ENCODE peak calls at places on chromosome 13, in five cellular contexts. C is Peyer's patch, X is dorsolateral prefrontal cortex, O is left ventricle myocardium inferior, U is PC-9. L is an unnamed sample.

GRCh38 chr13:30222253-30222652 is 85.1 kb downstream of the KATNAL1 start:
- DNase-seq in C (no peak), X (no peak), O (no peak), U (no peak), L (no peak)

GRCh38 chr13:75800545-75800944 is 164.4 kb downstream of the LMO7 start:
- DNase-seq in C (no peak), X (no peak), O (no peak), U (no peak), L (no peak)

GRCh38 chr13:112959206-112959605 is 9.8 kb upstream of the MCF2L start:
- DNase-seq in C (no peak), X (peak), O (peak), U (no peak), L (no peak)

GRCh38 chr13:90997951-90998350 is 349.5 kb upstream of the MIR17HG start:
- DNase-seq in C (no peak), X (no peak), O (no peak), U (no peak), L (no peak)

GRCh38 chr13:94435604-94436226 is 43.8 kb downstream of the DCT start:
- DNase-seq in C (no peak), X (no peak), O (no peak), U (no peak), L (no peak)

GRCh38 chr13:20566917-20567755 is at the start of gene IFT88:
- DNase-seq in C (peak), X (peak), O (peak), U (peak), L (peak)

GRCh38 chr13:74325106-74325505 is 190.9 kb upstream of the KLF12 start:
- DNase-seq in C (no peak), X (peak), O (no peak), U (no peak), L (no peak)

GRCh38 chr13:35086667-35087066 is 144.6 kb downstream of the NBEA start:
- DNase-seq in C (no peak), X (no peak), O (no peak), U (no peak), L (no peak)

GRCh38 chr13:26529441-26529840 is 28.0 kb upstream of the WASF3 start:
- DNase-seq in C (no peak), X (no peak), O (peak), U (peak), L (no peak)

GRCh38 chr13:90732049-90732448 is 615.4 kb upstream of the MIR17HG start:
- DNase-seq in C (no peak), X (no peak), O (no peak), U (no peak), L (no peak)

GRCh38 chr13:79709526-79709925 is 228.6 kb downstream of the NDFIP2 start:
- DNase-seq in C (no peak), X (no peak), O (no peak), U (no peak), L (no peak)

GRCh38 chr13:93182406-93182805 is 44.2 kb upstream of the GPC6 start:
- DNase-seq in C (no peak), X (no peak), O (no peak), U (no peak), L (no peak)

GRCh38 chr13:111476197-111476596 is 155.8 kb downstream of the TEX29 start:
- DNase-seq in C (peak), X (no peak), O (no peak), U (no peak), L (peak)

GRCh38 chr13:20182231-20182846 is 10.4 kb downstream of the GJB2 start:
- DNase-seq in C (no peak), X (peak), O (no peak), U (peak), L (peak)

GRCh38 chr13:28735481-28736029 is 16.8 kb upstream of the SLC46A3 start:
- DNase-seq in C (no peak), X (no peak), O (no peak), U (no peak), L (peak)

GRCh38 chr13:112870062-112870352 is 99.0 kb upstream of the MCF2L start:
- DNase-seq in C (no peak), X (no peak), O (no peak), U (no peak), L (no peak)

GRCh38 chr13:65336106-65336603 is 1894.0 kb downstream of the PCDH9 start:
- DNase-seq in C (no peak), X (no peak), O (no peak), U (no peak), L (no peak)

GRCh38 chr13:98890186-98890585 is 87.7 kb downstream of the DOCK9 start:
- DNase-seq in C (no peak), X (peak), O (no peak), U (peak), L (no peak)

GRCh38 chr13:102033316-102033715 is 368.5 kb downstream of the FGF14 start:
- DNase-seq in C (no peak), X (no peak), O (no peak), U (no peak), L (no peak)

GRCh38 chr13:30880756-30881155 is 25.3 kb upstream of the MEDAG start:
- DNase-seq in C (no peak), X (no peak), O (no peak), U (no peak), L (peak)

GRCh38 chr13:99150575-99151370 is 49.9 kb upstream of the UBAC2 start:
- DNase-seq in C (no peak), X (no peak), O (no peak), U (peak), L (no peak)

GRCh38 chr13:113216165-113217056 is 7.0 kb downstream of the CUL4A start:
- DNase-seq in C (no peak), X (no peak), O (peak), U (peak), L (no peak)

GRCh38 chr13:97432232-97432916 is 1.6 kb upstream of the RAP2A start:
- DNase-seq in C (no peak), X (no peak), O (no peak), U (no peak), L (no peak)

GRCh38 chr13:29046588-29046987 is 226.4 kb downstream of the MTUS2 start:
- DNase-seq in C (no peak), X (no peak), O (no peak), U (no peak), L (no peak)

GRCh38 chr13:19362946-19363510 is 181.4 kb upstream of the TUBA3C start:
- DNase-seq in C (no peak), X (no peak), O (no peak), U (no peak), L (no peak)

GRCh38 chr13:97798836-97799235 is 154.6 kb upstream of the IPO5 start:
- DNase-seq in C (no peak), X (no peak), O (no peak), U (no peak), L (no peak)

GRCh38 chr13:103275079-103275478 is 208.9 kb upstream of the SLC10A2 start:
- DNase-seq in C (no peak), X (no peak), O (no peak), U (no peak), L (no peak)

GRCh38 chr13:24741016-24741662 is 22.8 kb upstream of the RNF17 start:
- DNase-seq in C (no peak), X (no peak), O (no peak), U (no peak), L (no peak)
- TF ChIP-seq CTCF in C (no peak), X (no peak), O (peak), U (peak), L (no peak)

GRCh38 chr13:106567421-106568224 is at the start of gene ARGLU1:
- DNase-seq in C (peak), X (peak), O (peak), U (peak), L (peak)

GRCh38 chr13:106568225-106569003 is 477 bp upstream of the ARGLU1 start:
- DNase-seq in C (no peak), X (no peak), O (no peak), U (no peak), L (no peak)

GRCh38 chr13:106569233-106570095 is 1.5 kb upstream of the ARGLU1 start:
- DNase-seq in C (no peak), X (no peak), O (no peak), U (no peak), L (no peak)

GRCh38 chr13:106573279-106573831 is 5.4 kb upstream of the ARGLU1 start:
- DNase-seq in C (no peak), X (no peak), O (no peak), U (no peak), L (no peak)

DNA sequence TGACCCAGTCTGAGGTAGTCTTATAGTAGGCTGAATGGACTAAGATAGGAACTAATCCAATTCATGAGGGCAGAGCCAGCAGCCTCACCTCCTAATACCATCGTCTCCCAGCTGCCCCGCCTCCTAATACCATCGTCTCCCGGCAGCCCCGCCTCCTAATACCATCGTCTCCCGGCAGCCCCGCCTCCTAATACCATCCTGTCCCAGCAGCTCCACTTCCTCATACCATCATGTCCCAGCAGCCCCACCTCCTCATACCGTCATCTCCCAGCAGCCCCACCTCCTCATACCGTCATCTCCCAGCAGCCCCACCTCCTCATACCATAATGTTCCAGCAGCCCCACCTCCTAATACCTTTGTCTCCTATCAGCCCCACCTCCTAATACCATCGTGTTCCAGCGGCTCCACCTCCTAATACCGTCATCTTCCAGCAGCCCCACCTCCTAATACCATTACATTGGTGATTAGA is 2.5 kb upstream of the ARGLU1 start:
- DNase-seq in C (peak), X (peak), O (peak), U (no peak), L (peak)
- H3K4me3 ChIP-seq in C (no peak), X (no peak), O (peak), U (no peak), L (no peak)

DNA sequence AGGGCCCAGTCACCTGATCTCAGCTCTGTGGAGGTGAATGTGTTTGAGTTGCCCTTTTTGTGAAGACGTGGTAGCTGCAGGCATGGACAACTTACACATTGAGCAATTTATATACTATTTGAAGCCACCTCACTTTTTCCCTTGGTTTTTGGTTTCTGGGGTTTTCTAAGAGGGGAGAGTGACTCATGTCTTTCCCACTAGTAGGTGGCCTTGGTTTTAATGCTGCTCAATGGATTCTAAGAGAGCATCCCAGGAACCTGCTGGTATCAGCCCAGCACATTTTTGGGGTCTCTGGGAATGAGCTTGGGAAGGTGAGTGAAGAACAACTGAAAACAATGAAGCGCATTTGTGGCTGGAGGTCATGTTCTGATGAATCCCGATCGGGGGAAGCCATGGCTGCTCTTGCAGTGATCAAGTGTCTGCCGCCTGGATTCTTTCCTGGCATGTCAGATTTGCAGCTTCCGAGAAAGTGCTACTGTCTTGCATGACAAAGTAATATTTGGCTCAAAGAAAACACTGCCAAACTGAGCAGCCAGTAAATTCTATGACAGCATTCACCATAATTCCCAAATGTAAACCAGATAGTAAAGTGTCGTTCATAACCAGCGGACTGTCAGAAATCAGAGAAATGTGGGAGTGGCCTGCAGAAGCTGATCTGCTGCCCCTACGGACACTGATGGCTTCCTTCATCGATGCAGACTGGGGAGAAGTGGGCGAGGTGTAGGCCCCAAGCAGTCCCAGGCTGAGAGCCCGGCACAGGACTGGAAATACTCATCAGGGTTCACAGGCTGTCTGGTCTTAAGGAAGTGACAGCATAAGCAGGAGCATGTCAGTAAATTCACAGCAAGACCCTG is 98.7 kb downstream of the COL4A2 start:
- DNase-seq in C (no peak), X (no peak), O (no peak), U (no peak), L (peak)
- H3K27ac ChIP-seq in C (no peak), X (no peak), O (peak), U (no peak), L (peak)

DNA sequence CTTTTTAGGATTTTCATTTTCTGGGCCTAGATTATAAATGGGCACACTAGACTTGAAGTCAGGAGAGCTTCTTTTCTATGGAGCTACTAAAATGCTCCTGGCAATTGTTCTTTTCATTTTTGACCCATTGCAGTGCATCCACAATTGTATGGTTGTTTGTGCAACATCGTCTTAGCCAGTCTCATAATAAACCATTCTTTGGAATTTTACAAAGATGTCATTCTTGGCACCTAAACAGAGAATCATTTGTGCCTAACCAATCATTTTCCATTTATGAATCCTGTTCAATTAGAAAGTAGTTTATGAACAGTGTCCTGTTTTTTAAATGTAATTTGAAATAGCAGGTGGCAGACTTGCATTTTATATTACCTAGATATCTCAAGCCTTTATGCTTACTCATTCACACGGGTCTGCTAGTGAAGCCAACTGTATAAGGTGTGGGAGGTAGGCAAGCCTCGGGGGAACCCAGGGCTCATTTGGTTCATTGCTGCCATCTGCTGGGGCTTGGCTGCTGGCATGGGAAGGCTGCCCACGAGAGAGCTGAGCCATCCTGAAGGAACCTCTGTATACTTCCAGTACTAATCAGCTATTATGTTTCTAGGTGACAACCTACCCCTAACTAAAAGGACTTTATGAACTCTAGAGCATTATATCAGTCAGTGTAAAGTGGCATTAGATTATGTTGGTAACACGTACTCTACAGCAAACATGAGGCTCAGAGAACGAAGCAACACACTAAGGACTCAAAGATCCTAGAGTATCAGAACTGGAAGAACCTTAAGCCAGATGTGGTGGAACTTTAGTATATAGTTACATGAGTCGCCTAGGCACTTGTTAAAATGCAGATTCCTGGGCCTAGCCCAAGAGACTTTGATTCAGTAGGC is 60.0 kb downstream of the TPT1 start:
- DNase-seq in C (peak), X (peak), O (peak), U (peak), L (no peak)
- TF ChIP-seq CTCF in C (peak), X (peak), O (peak), U (peak), L (peak)